ENCODE peak calls at places on chromosomes 7 and 10, in ten cellular contexts. A is activated CD8-positive, alpha-beta T cell treated with anti-CD3 and anti-CD28 coated beads for 36 hours; X is NCI-H146; J is left ventricle myocardium superior; B is astrocyte of the spinal cord; Y is activated T-cell treated with anti-CD3 and anti-CD28 coated beads for 1 hour; T is erythroblast; F is naive thymus-derived CD8-positive, alpha-beta T cell; E is left cardiac atrium; S is activated CD8-positive, alpha-beta memory T cell treated with anti-CD3 and anti-CD28 coated beads, Interleukin-2, amount 50 U/mL, for 4 hours. G is an unnamed sample.

GRCh38 chr10:68734349-68734748 is 13.3 kb downstream of the CCAR1 start:
- DNase-seq in X (no peak), T (no peak), B (no peak), J (no peak), E (no peak), Y (no peak), F (no peak), A (no peak), S (no peak), G (no peak)

GRCh38 chr10:31932838-31933237 is 4.2 kb upstream of the ARHGAP12 start:
- DNase-seq in S (no peak), X (no peak), Y (no peak), F (no peak), T (no peak), J (no peak), E (no peak), B (no peak), A (no peak), G (no peak)

GRCh38 chr10:1061930-1062769 is 6.0 kb downstream of the WDR37 start:
- DNase-seq in S (no peak), T (no peak), Y (no peak), X (no peak), J (no peak), F (no peak), B (peak; percentile 23), A (no peak), E (no peak), G (no peak)

GRCh38 chr7:1543826-1544177 is 12.2 kb downstream of the TMEM184A start:
- DNase-seq in A (no peak), F (no peak), T (no peak), S (no peak), E (no peak), B (no peak), Y (no peak), X (no peak), J (no peak), G (no peak)

GRCh38 chr7:36037121-36037662 is 115.9 kb upstream of the EEPD1 start:
- DNase-seq in S (no peak), F (no peak), A (no peak), E (peak; percentile 63), T (peak; percentile 49), Y (no peak), X (peak; percentile 74), B (peak; percentile 82), J (peak; percentile 39), G (no peak)

GRCh38 chr7:25029075-25029474 is 49.1 kb upstream of the OSBPL3 start:
- DNase-seq in Y (no peak), X (peak; percentile 89), J (peak; percentile 33), T (no peak), E (no peak), F (no peak), S (no peak), A (peak; percentile 40), B (no peak), G (no peak)

GRCh38 chr10:78851652-78852051 is 217.1 kb upstream of the ZMIZ1 start:
- DNase-seq in X (no peak), Y (no peak), F (no peak), E (no peak), J (no peak), S (no peak), B (no peak), T (no peak), A (no peak), G (no peak)

GRCh38 chr10:97120370-97120769 is 65.4 kb downstream of the SLIT1 start:
- DNase-seq in S (no peak), T (no peak), X (no peak), B (no peak), E (no peak), Y (no peak), F (no peak), J (no peak), A (no peak), G (no peak)

GRCh38 chr10:131207584-131208532 is 103.7 kb downstream of the TCERG1L start:
- DNase-seq in A (no peak), X (no peak), F (no peak), B (no peak), T (no peak), J (no peak), E (no peak), Y (no peak), S (no peak), G (no peak)

GRCh38 chr10:21194510-21194993 is 297.4 kb upstream of the NEBL start:
- DNase-seq in S (no peak), A (no peak), Y (no peak), E (no peak), F (no peak), T (no peak), B (peak; percentile 53), X (peak; percentile 71), J (no peak), G (no peak)

GRCh38 chr10:17663450-17663849 is 19.5 kb downstream of the STAM start:
- DNase-seq in S (no peak), Y (no peak), X (no peak), J (no peak), F (no peak), E (no peak), T (peak; percentile 39), B (no peak), A (no peak), G (no peak)

GRCh38 chr10:75956624-75957023 is 525.2 kb downstream of the LRMDA start:
- DNase-seq in A (no peak), X (no peak), Y (no peak), B (peak; percentile 10), T (no peak), E (no peak), F (no peak), J (no peak), S (no peak), G (no peak)

GRCh38 chr7:2014391-2015241 is 218.1 kb downstream of the MAD1L1 start:
- DNase-seq in A (no peak), J (peak; percentile 25), T (no peak), S (peak; percentile 11), B (no peak), F (no peak), E (peak; percentile 19), X (no peak), Y (no peak), G (no peak)

GRCh38 chr7:97971120-97971989 is 18.6 kb downstream of the OCM2 start:
- DNase-seq in S (peak; percentile 28), X (peak; percentile 47), A (peak; percentile 44), T (peak; percentile 69), J (no peak), F (no peak), E (no peak), Y (peak; percentile 1), B (peak; percentile 32), G (peak; percentile 21)

GRCh38 chr10:92755725-92756124 is 66.0 kb downstream of the HHEX start:
- DNase-seq in E (no peak), S (no peak), J (no peak), B (no peak), X (no peak), A (no peak), F (no peak), T (no peak), Y (no peak), G (no peak)

GRCh38 chr10:44385423-44385725 is 477 bp upstream of the CXCL12 start:
- DNase-seq in Y (no peak), F (no peak), J (no peak), B (no peak), E (no peak), X (no peak), A (no peak), S (no peak), T (no peak), G (no peak)

GRCh38 chr7:138974675-138975237 is 6.4 kb downstream of the KIAA1549 start:
- DNase-seq in E (no peak), B (no peak), F (no peak), Y (no peak), S (no peak), A (no peak), T (no peak), J (no peak), X (no peak), G (no peak)

GRCh38 chr7:55366461-55367138 is 1.5 kb downstream of the LANCL2 start:
- DNase-seq in B (peak; percentile 13), S (no peak), X (peak; percentile 63), J (no peak), Y (no peak), E (no peak), F (peak; percentile 31), A (peak; percentile 36), T (peak; percentile 71), G (no peak)

GRCh38 chr10:103752680-103753248 is 102.6 kb downstream of the SH3PXD2A start:
- DNase-seq in Y (no peak), J (no peak), S (peak; percentile 47), E (no peak), X (no peak), B (no peak), A (peak; percentile 62), F (peak; percentile 23), T (peak; percentile 37), G (no peak)

GRCh38 chr10:116272497-116273221 is at the start of gene GFRA1:
- DNase-seq in T (no peak), A (no peak), E (no peak), Y (no peak), J (peak; percentile 48), B (no peak), S (no peak), X (no peak), F (no peak), G (no peak)

GRCh38 chr7:94575646-94576045 is 66.0 kb downstream of the CASD1 start:
- DNase-seq in A (no peak), F (no peak), E (no peak), T (no peak), Y (no peak), B (no peak), X (no peak), J (no peak), S (no peak), G (no peak)

GRCh38 chr10:44922021-44922420 is 10.9 kb downstream of the TMEM72 start:
- DNase-seq in X (no peak), Y (no peak), S (no peak), J (no peak), B (no peak), T (no peak), F (no peak), A (no peak), E (no peak), G (no peak)

GRCh38 chr7:37491919-37492694 is 43.4 kb upstream of the ELMO1 start:
- DNase-seq in A (no peak), B (no peak), Y (no peak), T (no peak), J (no peak), X (no peak), F (no peak), E (no peak), S (peak; percentile 14), G (no peak)

GRCh38 chr10:50614444-50615137 is 9.2 kb downstream of the SGMS1 start:
- DNase-seq in T (peak; percentile 59), S (no peak), Y (no peak), X (peak; percentile 45), J (no peak), A (peak; percentile 44), F (peak; percentile 10), E (no peak), B (no peak), G (no peak)

GRCh38 chr10:110323503-110323902 is 18.8 kb upstream of the SMNDC1 start:
- DNase-seq in A (no peak), X (no peak), S (no peak), J (no peak), T (no peak), Y (no peak), B (peak; percentile 84), E (no peak), F (no peak), G (no peak)

GRCh38 chr10:110525349-110526260 is 27.9 kb downstream of the DUSP5 start:
- DNase-seq in S (no peak), J (no peak), B (no peak), X (no peak), F (no peak), A (no peak), T (no peak), Y (no peak), E (no peak), G (no peak)

GRCh38 chr10:70586348-70586930 is 16.1 kb downstream of the PRF1 start:
- DNase-seq in Y (no peak), S (no peak), X (no peak), A (no peak), T (no peak), J (no peak), E (no peak), B (no peak), F (no peak), G (no peak)

GRCh38 chr7:19713676-19714075 is 4.8 kb upstream of the POLR1F start:
- DNase-seq in F (peak; percentile 47), E (no peak), Y (peak; percentile 30), A (peak; percentile 65), J (no peak), S (peak; percentile 47), X (peak; percentile 5), B (peak; percentile 55), T (peak; percentile 48), G (peak; percentile 19)